ENCODE peak calls at places on chromosomes 13 and 19, in five cellular contexts. P, Q, Y, K and R are unnamed samples.

GRCh38 chr19:46748325-46749109 is 2.3 kb upstream of the STRN4 start:
- DNase-seq in P (no peak), Q (peak; percentile 87), Y (peak; percentile 35), K (peak; percentile 61), R (no peak)

GRCh38 chr13:40275636-40276035 is 390.8 kb downstream of the FOXO1 start:
- DNase-seq in P (peak; percentile 11), Q (no peak), Y (no peak), K (no peak), R (no peak)

GRCh38 chr19:13723206-13723605 is 41.1 kb upstream of the MRI1 start:
- DNase-seq in P (no peak), Q (no peak), Y (no peak), K (no peak), R (no peak)

GRCh38 chr19:55086730-55087541 is 11.3 kb downstream of the EPS8L1 start:
- DNase-seq in P (peak; percentile 66), Q (peak; percentile 99), Y (peak; percentile 82), K (no peak), R (no peak)

GRCh38 chr13:89066868-89067466 is 1395.8 kb downstream of the SLITRK5 start:
- DNase-seq in P (no peak), Q (peak; percentile 75), Y (peak; percentile 9), K (no peak), R (no peak)

GRCh38 chr19:18674616-18675015 is 8.9 kb upstream of the CRTC1 start:
- DNase-seq in P (no peak), Q (no peak), Y (no peak), K (no peak), R (no peak)

GRCh38 chr19:42199440-42200115 is 17.9 kb downstream of the DEDD2 start:
- DNase-seq in P (no peak), Q (no peak), Y (no peak), K (no peak), R (no peak)

GRCh38 chr19:18895828-18896341 is at the start of gene CERS1:
- DNase-seq in P (no peak), Q (peak; percentile 82), Y (no peak), K (no peak), R (no peak)

GRCh38 chr19:6738726-6739389 is 622 bp upstream of the TRIP10 start:
- DNase-seq in P (no peak), Q (peak; percentile 51), Y (no peak), K (no peak), R (no peak)
- TF ChIP-seq CTCF in P (no peak), Q (no peak), Y (peak; percentile 8), K (peak; percentile 58), R (peak; percentile 62)

DNA sequence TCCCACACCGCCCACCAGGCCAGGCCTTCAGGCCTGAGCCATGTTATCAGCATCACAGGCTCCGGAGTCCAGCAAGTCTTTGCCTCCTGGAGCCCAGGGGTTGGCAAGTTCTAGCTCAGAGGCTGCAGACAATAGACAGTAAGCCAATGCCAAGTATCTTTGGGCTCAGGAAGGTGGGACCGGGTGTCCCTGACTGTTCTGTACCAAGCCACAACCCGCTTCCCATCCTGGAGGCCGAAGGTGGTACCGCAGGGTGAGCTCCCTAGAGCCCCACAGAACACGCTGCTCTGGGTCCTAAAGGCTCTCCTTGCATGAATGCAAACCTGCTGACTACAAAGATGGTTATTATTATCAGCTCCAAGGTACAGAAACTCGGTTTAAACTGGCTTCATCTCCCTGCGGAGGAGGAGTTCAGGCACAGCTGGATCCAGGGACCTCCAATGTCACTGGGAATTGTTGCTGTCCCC is 5.5 kb upstream of the FSTL3 start:
- DNase-seq in P (no peak), Q (no peak), Y (no peak), K (no peak), R (no peak)
- TF ChIP-seq CTCF in P (no peak), Q (peak; percentile 10), Y (peak; percentile 17), K (no peak), R (peak; percentile 11)

GRCh38 chr19:45355402-45355801 is 14.9 kb downstream of the KLC3 start:
- DNase-seq in P (no peak), Q (no peak), Y (no peak), K (no peak), R (no peak)
- TF ChIP-seq CTCF in P (no peak), Q (no peak), Y (no peak), K (no peak), R (no peak)

GRCh38 chr13:71879129-71879535 is 12.1 kb upstream of the DACH1 start:
- DNase-seq in P (no peak), Q (peak; percentile 71), Y (no peak), K (no peak), R (no peak)
- TF ChIP-seq CTCF in P (peak; percentile 45), Q (peak; percentile 73), Y (peak; percentile 66), K (peak; percentile 46), R (peak; percentile 82)

GRCh38 chr19:38229585-38230073 is 5.6 kb upstream of the DPF1 start:
- DNase-seq in P (peak; percentile 54), Q (peak; percentile 93), Y (peak; percentile 55), K (peak; percentile 42), R (no peak)
- TF ChIP-seq CTCF in P (no peak), Q (no peak), Y (peak; percentile 7), K (no peak), R (peak; percentile 8)